ENCODE peak calls at places on chromosomes 5 and 9, in seven cellular contexts. One of them, this sample, is unnamed.

GRCh38 chr9:78030553-78031270 is 899 bp downstream of the GNAQ start:
- DNase-seq in SK-N-SH: peak
- DNase-seq in HepG2: no peak
- DNase-seq in H1: peak
- DNase-seq in GM12878: no peak
- DNase-seq in GM12892: peak
- DNase-seq in K562: peak
- DNase-seq in this sample: no peak

GRCh38 chr5:144189800-144190429 is 19.2 kb downstream of the KCTD16 start:
- DNase-seq in GM12878: peak
- DNase-seq in SK-N-SH: peak
- DNase-seq in H1: no peak
- DNase-seq in HepG2: no peak
- DNase-seq in K562: no peak
- DNase-seq in GM12892: no peak
- DNase-seq in this sample: no peak

GRCh38 chr9:126851286-126851880 is 9.1 kb upstream of the ZBTB34 start:
- DNase-seq in HepG2: no peak
- DNase-seq in SK-N-SH: no peak
- DNase-seq in K562: no peak
- DNase-seq in H1: no peak
- DNase-seq in GM12892: no peak
- DNase-seq in GM12878: no peak
- DNase-seq in this sample: no peak

GRCh38 chr5:126002222-126002897 is 420.8 kb upstream of the GRAMD2B start:
- DNase-seq in GM12892: no peak
- DNase-seq in H1: no peak
- DNase-seq in HepG2: no peak
- DNase-seq in K562: no peak
- DNase-seq in SK-N-SH: no peak
- DNase-seq in GM12878: no peak
- DNase-seq in this sample: no peak

GRCh38 chr9:114366334-114367128 is 21.3 kb downstream of the AKNA start:
- DNase-seq in HepG2: no peak
- DNase-seq in GM12892: no peak
- DNase-seq in K562: no peak
- DNase-seq in SK-N-SH: no peak
- DNase-seq in GM12878: no peak
- DNase-seq in H1: no peak
- DNase-seq in this sample: no peak

GRCh38 chr5:159489779-159490178 is 159.5 kb upstream of the IL12B start:
- DNase-seq in HepG2: no peak
- DNase-seq in H1: no peak
- DNase-seq in GM12878: no peak
- DNase-seq in SK-N-SH: no peak
- DNase-seq in GM12892: no peak
- DNase-seq in K562: no peak
- DNase-seq in this sample: no peak

GRCh38 chr5:116621599-116621998 is 47.0 kb upstream of the SEMA6A start:
- DNase-seq in GM12878: no peak
- DNase-seq in SK-N-SH: no peak
- DNase-seq in K562: no peak
- DNase-seq in HepG2: no peak
- DNase-seq in H1: no peak
- DNase-seq in GM12892: no peak
- DNase-seq in this sample: no peak

GRCh38 chr5:126422994-126423788 is at the start of gene GRAMD2B:
- DNase-seq in GM12892: peak
- DNase-seq in GM12878: peak
- DNase-seq in HepG2: peak
- DNase-seq in H1: peak
- DNase-seq in SK-N-SH: peak
- DNase-seq in K562: peak
- DNase-seq in this sample: peak

GRCh38 chr5:127235136-127235535 is 55.5 kb upstream of the MEGF10 start:
- DNase-seq in SK-N-SH: no peak
- DNase-seq in K562: no peak
- DNase-seq in GM12878: no peak
- DNase-seq in GM12892: no peak
- DNase-seq in H1: no peak
- DNase-seq in HepG2: no peak
- DNase-seq in this sample: no peak

GRCh38 chr9:116151966-116152381 is 1.6 kb upstream of the PAPPA start:
- DNase-seq in SK-N-SH: no peak
- DNase-seq in GM12878: no peak
- DNase-seq in K562: no peak
- DNase-seq in H1: no peak
- DNase-seq in HepG2: no peak
- DNase-seq in GM12892: no peak
- DNase-seq in this sample: no peak

GRCh38 chr5:150293091-150293941 is 3.7 kb upstream of the CAMK2A start:
- DNase-seq in K562: peak
- DNase-seq in GM12892: no peak
- DNase-seq in HepG2: no peak
- DNase-seq in GM12878: no peak
- DNase-seq in H1: no peak
- DNase-seq in SK-N-SH: no peak
- DNase-seq in this sample: no peak

GRCh38 chr5:102681403-102681983 is 73.6 kb upstream of the PAM start:
- DNase-seq in H1: peak
- DNase-seq in GM12892: no peak
- DNase-seq in HepG2: peak
- DNase-seq in K562: peak
- DNase-seq in GM12878: peak
- DNase-seq in SK-N-SH: peak
- DNase-seq in this sample: peak

GRCh38 chr5:179223961-179224360 is 121.3 kb downstream of the ADAMTS2 start:
- DNase-seq in HepG2: no peak
- DNase-seq in GM12892: no peak
- DNase-seq in H1: no peak
- DNase-seq in SK-N-SH: no peak
- DNase-seq in GM12878: no peak
- DNase-seq in K562: no peak
- DNase-seq in this sample: no peak

GRCh38 chr9:90805006-90805993 is 3.7 kb downstream of the SYK start:
- DNase-seq in SK-N-SH: peak
- DNase-seq in GM12892: no peak
- DNase-seq in H1: no peak
- DNase-seq in HepG2: no peak
- DNase-seq in K562: no peak
- DNase-seq in GM12878: no peak
- DNase-seq in this sample: no peak

GRCh38 chr9:90810686-90811085 is 9.1 kb downstream of the SYK start:
- DNase-seq in HepG2: no peak
- DNase-seq in SK-N-SH: no peak
- DNase-seq in H1: no peak
- DNase-seq in GM12892: no peak
- DNase-seq in K562: no peak
- DNase-seq in GM12878: no peak
- DNase-seq in this sample: no peak

GRCh38 chr9:90807006-90807405 is 5.4 kb downstream of the SYK start:
- DNase-seq in HepG2: no peak
- DNase-seq in GM12892: no peak
- DNase-seq in K562: no peak
- DNase-seq in SK-N-SH: no peak
- DNase-seq in GM12878: no peak
- DNase-seq in H1: no peak
- DNase-seq in this sample: no peak

GRCh38 chr9:90808226-90808797 is 6.7 kb downstream of the SYK start:
- DNase-seq in K562: no peak
- DNase-seq in SK-N-SH: no peak
- DNase-seq in GM12878: no peak
- DNase-seq in HepG2: no peak
- DNase-seq in H1: no peak
- DNase-seq in GM12892: no peak
- DNase-seq in this sample: no peak

DNA sequence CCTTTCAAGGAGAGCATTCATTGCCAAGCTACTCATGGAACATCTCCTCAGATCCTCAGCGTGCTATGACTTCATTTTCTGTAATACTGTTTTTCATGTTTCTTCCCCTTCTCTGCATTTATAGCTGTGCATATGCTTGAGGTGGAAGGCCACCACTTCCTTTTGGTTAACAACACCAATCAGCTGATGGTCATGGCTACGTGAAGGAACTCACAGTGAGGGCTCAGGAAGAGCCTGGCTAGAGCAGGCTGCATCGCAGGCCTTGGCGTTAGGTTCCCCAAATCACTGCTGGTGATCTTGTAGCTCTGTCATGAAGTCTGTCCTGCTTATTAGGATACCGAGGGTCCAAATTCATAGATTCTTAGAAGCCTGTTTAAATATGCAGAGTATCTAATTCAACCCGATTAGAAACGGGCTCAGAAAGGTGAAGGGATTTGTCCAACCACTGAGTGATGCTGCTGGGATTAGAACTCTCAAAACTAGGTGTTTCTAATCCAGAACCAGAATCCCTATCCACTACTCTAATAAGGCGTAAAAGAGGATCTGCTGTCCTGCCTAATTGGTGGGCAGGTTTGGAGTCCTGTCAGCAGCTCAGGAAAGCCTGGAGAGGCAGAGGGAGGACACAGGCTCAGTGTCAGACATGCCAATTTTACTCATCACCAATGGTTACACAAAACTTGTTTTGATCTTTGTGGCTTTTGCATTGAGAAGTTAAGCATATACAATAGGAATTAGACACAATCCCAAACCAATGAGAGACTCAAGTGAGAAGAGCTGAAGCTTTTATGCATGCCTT is 7.5 kb downstream of the SYK start:
- DNase-seq in HepG2: no peak
- DNase-seq in GM12892: no peak
- DNase-seq in H1: no peak
- DNase-seq in K562: no peak
- DNase-seq in SK-N-SH: no peak
- DNase-seq in GM12878: no peak
- DNase-seq in this sample: no peak
- TF ChIP-seq POLR2AphosphoS5 in HepG2: no peak
- TF ChIP-seq POLR2AphosphoS5 in GM12892: no peak
- TF ChIP-seq POLR2AphosphoS5 in H1: no peak
- TF ChIP-seq POLR2AphosphoS5 in K562: no peak
- TF ChIP-seq POLR2AphosphoS5 in SK-N-SH: no peak
- TF ChIP-seq POLR2AphosphoS5 in GM12878: no peak
- TF ChIP-seq POLR2AphosphoS5 in this sample: no peak

GRCh38 chr5:16740476-16740875 is 123.7 kb upstream of the RETREG1 start:
- DNase-seq in K562: no peak
- DNase-seq in HepG2: no peak
- DNase-seq in GM12878: no peak
- DNase-seq in H1: no peak
- DNase-seq in SK-N-SH: no peak
- DNase-seq in GM12892: no peak
- DNase-seq in this sample: no peak
- TF ChIP-seq TAF1 in K562: no peak
- TF ChIP-seq TAF1 in HepG2: no peak
- TF ChIP-seq TAF1 in GM12878: no peak
- TF ChIP-seq TAF1 in H1: no peak
- TF ChIP-seq TAF1 in SK-N-SH: no peak
- TF ChIP-seq TAF1 in GM12892: no peak
- TF ChIP-seq TAF1 in this sample: no peak

GRCh38 chr9:27394154-27394825 is 97.3 kb upstream of the EQTN start:
- DNase-seq in SK-N-SH: no peak
- DNase-seq in HepG2: no peak
- DNase-seq in H1: no peak
- DNase-seq in GM12892: no peak
- DNase-seq in K562: no peak
- DNase-seq in GM12878: no peak
- DNase-seq in this sample: no peak

GRCh38 chr9:27391495-27391894 is 94.5 kb upstream of the EQTN start:
- DNase-seq in K562: no peak
- DNase-seq in HepG2: no peak
- DNase-seq in GM12892: no peak
- DNase-seq in H1: no peak
- DNase-seq in GM12878: no peak
- DNase-seq in SK-N-SH: no peak
- DNase-seq in this sample: no peak

GRCh38 chr9:27394826-27395201 is 97.9 kb upstream of the EQTN start:
- DNase-seq in GM12878: no peak
- DNase-seq in GM12892: no peak
- DNase-seq in H1: no peak
- DNase-seq in HepG2: peak
- DNase-seq in K562: no peak
- DNase-seq in SK-N-SH: no peak
- DNase-seq in this sample: no peak

GRCh38 chr9:27393054-27393846 is 96.3 kb upstream of the EQTN start:
- DNase-seq in K562: no peak
- DNase-seq in SK-N-SH: no peak
- DNase-seq in GM12892: no peak
- DNase-seq in HepG2: no peak
- DNase-seq in H1: no peak
- DNase-seq in GM12878: no peak
- DNase-seq in this sample: no peak

DNA sequence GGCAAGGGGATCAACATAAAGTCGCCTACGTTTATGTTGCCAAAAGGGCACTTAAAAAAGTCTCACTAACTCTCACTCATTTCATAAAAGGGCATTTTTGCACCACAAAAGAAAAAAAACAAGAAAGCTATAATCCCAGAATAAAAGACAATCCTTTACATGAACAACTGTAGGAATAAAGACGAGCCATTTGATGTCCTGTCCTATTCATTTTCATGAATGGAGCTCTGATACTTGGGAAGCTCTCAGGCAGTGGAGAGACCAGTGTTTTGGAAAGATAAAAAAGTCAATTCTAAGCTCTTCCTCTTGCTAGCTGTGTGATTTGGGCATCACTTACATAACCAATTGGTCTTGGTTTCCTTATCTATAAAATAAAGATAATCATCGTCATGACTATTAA is 95.5 kb upstream of the EQTN start:
- DNase-seq in K562: no peak
- DNase-seq in HepG2: no peak
- DNase-seq in GM12892: no peak
- DNase-seq in H1: no peak
- DNase-seq in GM12878: no peak
- DNase-seq in SK-N-SH: no peak
- DNase-seq in this sample: no peak
- TF ChIP-seq POLR2AphosphoS5 in K562: no peak
- TF ChIP-seq POLR2AphosphoS5 in HepG2: no peak
- TF ChIP-seq POLR2AphosphoS5 in GM12892: no peak
- TF ChIP-seq POLR2AphosphoS5 in H1: no peak
- TF ChIP-seq POLR2AphosphoS5 in GM12878: no peak
- TF ChIP-seq POLR2AphosphoS5 in SK-N-SH: no peak
- TF ChIP-seq POLR2AphosphoS5 in this sample: no peak

GRCh38 chr5:56183507-56183906 is 49.6 kb downstream of the ANKRD55 start:
- DNase-seq in SK-N-SH: no peak
- DNase-seq in GM12878: no peak
- DNase-seq in H1: no peak
- DNase-seq in GM12892: no peak
- DNase-seq in HepG2: peak
- DNase-seq in K562: no peak
- DNase-seq in this sample: no peak
- TF ChIP-seq TAF1 in SK-N-SH: no peak
- TF ChIP-seq TAF1 in GM12878: no peak
- TF ChIP-seq TAF1 in H1: no peak
- TF ChIP-seq TAF1 in GM12892: no peak
- TF ChIP-seq TAF1 in HepG2: no peak
- TF ChIP-seq TAF1 in K562: no peak
- TF ChIP-seq TAF1 in this sample: no peak

DNA sequence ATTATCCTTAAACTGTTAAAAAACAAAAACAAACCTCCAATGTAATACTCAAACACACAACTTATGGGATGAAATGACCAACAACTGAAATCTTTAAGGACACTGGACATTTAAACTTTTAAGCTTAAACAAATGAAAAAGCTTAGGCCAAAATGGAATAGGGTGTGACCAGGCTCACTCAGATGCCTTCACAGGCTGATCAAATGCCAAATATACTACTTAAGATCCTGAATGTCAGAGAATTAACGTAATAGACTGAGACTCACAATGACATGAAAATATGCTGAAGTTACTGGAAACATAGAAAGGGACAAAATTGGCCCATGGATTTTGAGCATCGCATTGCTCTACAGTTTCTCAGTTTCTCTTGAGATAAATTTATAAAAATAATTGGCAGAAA is 286.8 kb downstream of the ADAMTS6 start:
- DNase-seq in GM12878: no peak
- DNase-seq in H1: no peak
- DNase-seq in K562: no peak
- DNase-seq in HepG2: no peak
- DNase-seq in GM12892: no peak
- DNase-seq in SK-N-SH: no peak
- DNase-seq in this sample: no peak
- TF ChIP-seq POLR2AphosphoS5 in GM12878: no peak
- TF ChIP-seq POLR2AphosphoS5 in H1: no peak
- TF ChIP-seq POLR2AphosphoS5 in K562: no peak
- TF ChIP-seq POLR2AphosphoS5 in HepG2: no peak
- TF ChIP-seq POLR2AphosphoS5 in GM12892: no peak
- TF ChIP-seq POLR2AphosphoS5 in SK-N-SH: no peak
- TF ChIP-seq POLR2AphosphoS5 in this sample: no peak